ENCODE peak calls at places on chromosomes 2 and 18, in seven cellular contexts. One of them, this sample, is unnamed.

GRCh38 chr2:216220976-216221375 is 111.8 kb downstream of the XRCC5 start:
- DNase-seq in WERI-Rb-1: no peak
- DNase-seq in nephron progenitor cell: no peak
- DNase-seq in progenitor cell of endocrine pancreas: no peak
- DNase-seq in fibroblast of pulmonary artery: no peak
- DNase-seq in left lung: no peak
- DNase-seq in WTC11: no peak
- DNase-seq in this sample: no peak

GRCh38 chr18:8232791-8233190 is 376.4 kb upstream of the RAB12 start:
- DNase-seq in WERI-Rb-1: no peak
- DNase-seq in nephron progenitor cell: no peak
- DNase-seq in progenitor cell of endocrine pancreas: no peak
- DNase-seq in fibroblast of pulmonary artery: no peak
- DNase-seq in left lung: no peak
- DNase-seq in WTC11: no peak
- DNase-seq in this sample: no peak

GRCh38 chr2:181140414-181140813 is 160.0 kb downstream of the UBE2E3 start:
- DNase-seq in WERI-Rb-1: no peak
- DNase-seq in nephron progenitor cell: no peak
- DNase-seq in progenitor cell of endocrine pancreas: no peak
- DNase-seq in fibroblast of pulmonary artery: peak
- DNase-seq in left lung: no peak
- DNase-seq in WTC11: no peak
- DNase-seq in this sample: no peak

GRCh38 chr2:235247001-235247400 is 246.8 kb upstream of the AGAP1 start:
- DNase-seq in WERI-Rb-1: no peak
- DNase-seq in nephron progenitor cell: no peak
- DNase-seq in progenitor cell of endocrine pancreas: no peak
- DNase-seq in fibroblast of pulmonary artery: no peak
- DNase-seq in left lung: no peak
- DNase-seq in WTC11: no peak
- DNase-seq in this sample: no peak

GRCh38 chr2:203928849-203929248 is 7.7 kb upstream of the ICOS start:
- DNase-seq in WERI-Rb-1: no peak
- DNase-seq in nephron progenitor cell: no peak
- DNase-seq in progenitor cell of endocrine pancreas: no peak
- DNase-seq in fibroblast of pulmonary artery: peak
- DNase-seq in left lung: no peak
- DNase-seq in WTC11: no peak
- DNase-seq in this sample: no peak

GRCh38 chr2:84071050-84071449 is 388.0 kb downstream of the SUCLG1 start:
- DNase-seq in WERI-Rb-1: no peak
- DNase-seq in nephron progenitor cell: no peak
- DNase-seq in progenitor cell of endocrine pancreas: no peak
- DNase-seq in fibroblast of pulmonary artery: no peak
- DNase-seq in left lung: no peak
- DNase-seq in WTC11: no peak
- DNase-seq in this sample: no peak

GRCh38 chr2:11532434-11533055 is 1.3 kb upstream of the GREB1 start:
- DNase-seq in WERI-Rb-1: peak
- DNase-seq in nephron progenitor cell: no peak
- DNase-seq in progenitor cell of endocrine pancreas: no peak
- DNase-seq in fibroblast of pulmonary artery: peak
- DNase-seq in left lung: no peak
- DNase-seq in WTC11: no peak
- DNase-seq in this sample: no peak

GRCh38 chr18:34650121-34650545 is 60.0 kb upstream of the DTNA start:
- DNase-seq in WERI-Rb-1: no peak
- DNase-seq in nephron progenitor cell: no peak
- DNase-seq in progenitor cell of endocrine pancreas: no peak
- DNase-seq in fibroblast of pulmonary artery: peak
- DNase-seq in left lung: no peak
- DNase-seq in WTC11: no peak
- DNase-seq in this sample: no peak

GRCh38 chr2:126038901-126039300 is 617.1 kb upstream of the GYPC start:
- DNase-seq in WERI-Rb-1: no peak
- DNase-seq in nephron progenitor cell: no peak
- DNase-seq in progenitor cell of endocrine pancreas: no peak
- DNase-seq in fibroblast of pulmonary artery: no peak
- DNase-seq in left lung: no peak
- DNase-seq in WTC11: no peak
- DNase-seq in this sample: no peak

GRCh38 chr18:74310411-74310810 is 5.2 kb upstream of the C18orf63 start:
- DNase-seq in WERI-Rb-1: peak
- DNase-seq in nephron progenitor cell: no peak
- DNase-seq in progenitor cell of endocrine pancreas: no peak
- DNase-seq in fibroblast of pulmonary artery: peak
- DNase-seq in left lung: no peak
- DNase-seq in WTC11: no peak
- DNase-seq in this sample: no peak

GRCh38 chr2:120388222-120389035 is 42.5 kb downstream of the INHBB start:
- DNase-seq in WERI-Rb-1: no peak
- DNase-seq in nephron progenitor cell: no peak
- DNase-seq in progenitor cell of endocrine pancreas: no peak
- DNase-seq in fibroblast of pulmonary artery: no peak
- DNase-seq in left lung: peak
- DNase-seq in WTC11: peak
- DNase-seq in this sample: no peak

GRCh38 chr2:209817818-209818420 is 46.3 kb downstream of the UNC80 start:
- DNase-seq in WERI-Rb-1: no peak
- DNase-seq in nephron progenitor cell: no peak
- DNase-seq in progenitor cell of endocrine pancreas: no peak
- DNase-seq in fibroblast of pulmonary artery: no peak
- DNase-seq in left lung: no peak
- DNase-seq in WTC11: peak
- DNase-seq in this sample: no peak

GRCh38 chr2:74010087-74010541 is 25.4 kb downstream of the TET3 start:
- DNase-seq in WERI-Rb-1: peak
- DNase-seq in nephron progenitor cell: no peak
- DNase-seq in progenitor cell of endocrine pancreas: no peak
- DNase-seq in fibroblast of pulmonary artery: peak
- DNase-seq in left lung: no peak
- DNase-seq in WTC11: no peak
- DNase-seq in this sample: peak

GRCh38 chr18:79788096-79789085 is 9.3 kb upstream of the KCNG2 start:
- DNase-seq in WERI-Rb-1: no peak
- DNase-seq in nephron progenitor cell: peak
- DNase-seq in progenitor cell of endocrine pancreas: no peak
- DNase-seq in fibroblast of pulmonary artery: peak
- DNase-seq in left lung: no peak
- DNase-seq in WTC11: peak
- DNase-seq in this sample: no peak

GRCh38 chr2:20668470-20668869 is 1.5 kb downstream of the GDF7 start:
- DNase-seq in WERI-Rb-1: no peak
- DNase-seq in nephron progenitor cell: no peak
- DNase-seq in progenitor cell of endocrine pancreas: no peak
- DNase-seq in fibroblast of pulmonary artery: no peak
- DNase-seq in left lung: no peak
- DNase-seq in WTC11: no peak
- DNase-seq in this sample: no peak

GRCh38 chr2:186726938-186727337 is 33.1 kb downstream of the FAM171B start:
- DNase-seq in WERI-Rb-1: no peak
- DNase-seq in nephron progenitor cell: no peak
- DNase-seq in progenitor cell of endocrine pancreas: no peak
- DNase-seq in fibroblast of pulmonary artery: peak
- DNase-seq in left lung: no peak
- DNase-seq in WTC11: no peak
- DNase-seq in this sample: no peak

GRCh38 chr2:159879061-159879604 is 81.1 kb upstream of the CD302 start:
- DNase-seq in WERI-Rb-1: no peak
- DNase-seq in nephron progenitor cell: no peak
- DNase-seq in progenitor cell of endocrine pancreas: no peak
- DNase-seq in fibroblast of pulmonary artery: peak
- DNase-seq in left lung: no peak
- DNase-seq in WTC11: no peak
- DNase-seq in this sample: no peak

GRCh38 chr2:142877265-142877756 is at the start of gene KYNU:
- DNase-seq in WERI-Rb-1: no peak
- DNase-seq in nephron progenitor cell: no peak
- DNase-seq in progenitor cell of endocrine pancreas: no peak
- DNase-seq in fibroblast of pulmonary artery: peak
- DNase-seq in left lung: no peak
- DNase-seq in WTC11: no peak
- DNase-seq in this sample: peak

GRCh38 chr2:173354073-173354600 is 535 bp upstream of the CDCA7 start:
- DNase-seq in WERI-Rb-1: no peak
- DNase-seq in nephron progenitor cell: no peak
- DNase-seq in progenitor cell of endocrine pancreas: no peak
- DNase-seq in fibroblast of pulmonary artery: no peak
- DNase-seq in left lung: no peak
- DNase-seq in WTC11: no peak
- DNase-seq in this sample: no peak

GRCh38 chr2:217622205-217622621 is 380.6 kb downstream of the TNS1 start:
- DNase-seq in WERI-Rb-1: peak
- DNase-seq in nephron progenitor cell: peak
- DNase-seq in progenitor cell of endocrine pancreas: no peak
- DNase-seq in fibroblast of pulmonary artery: peak
- DNase-seq in left lung: no peak
- DNase-seq in WTC11: peak
- DNase-seq in this sample: no peak

GRCh38 chr2:138827426-138828054 is 47.4 kb upstream of the NXPH2 start:
- DNase-seq in WERI-Rb-1: peak
- DNase-seq in nephron progenitor cell: peak
- DNase-seq in progenitor cell of endocrine pancreas: no peak
- DNase-seq in fibroblast of pulmonary artery: peak
- DNase-seq in left lung: no peak
- DNase-seq in WTC11: no peak
- DNase-seq in this sample: peak

GRCh38 chr2:24543252-24543651 is 52.2 kb downstream of the NCOA1 start:
- DNase-seq in WERI-Rb-1: peak
- DNase-seq in nephron progenitor cell: no peak
- DNase-seq in progenitor cell of endocrine pancreas: no peak
- DNase-seq in fibroblast of pulmonary artery: no peak
- DNase-seq in left lung: no peak
- DNase-seq in WTC11: peak
- DNase-seq in this sample: no peak

GRCh38 chr2:186130678-186131511 is 355.2 kb upstream of the ZC3H15 start:
- DNase-seq in WERI-Rb-1: no peak
- DNase-seq in nephron progenitor cell: no peak
- DNase-seq in progenitor cell of endocrine pancreas: no peak
- DNase-seq in fibroblast of pulmonary artery: no peak
- DNase-seq in left lung: no peak
- DNase-seq in WTC11: no peak
- DNase-seq in this sample: no peak

GRCh38 chr18:60292186-60292585 is 80.4 kb downstream of the MC4R start:
- DNase-seq in WERI-Rb-1: no peak
- DNase-seq in nephron progenitor cell: no peak
- DNase-seq in progenitor cell of endocrine pancreas: no peak
- DNase-seq in fibroblast of pulmonary artery: no peak
- DNase-seq in left lung: no peak
- DNase-seq in WTC11: no peak
- DNase-seq in this sample: no peak

GRCh38 chr2:115384399-115384798 is 942.0 kb downstream of the DPP10 start:
- DNase-seq in WERI-Rb-1: no peak
- DNase-seq in nephron progenitor cell: no peak
- DNase-seq in progenitor cell of endocrine pancreas: no peak
- DNase-seq in fibroblast of pulmonary artery: no peak
- DNase-seq in left lung: no peak
- DNase-seq in WTC11: no peak
- DNase-seq in this sample: no peak

GRCh38 chr2:88019985-88020384 is 3.6 kb upstream of the RNU2-63P start:
- DNase-seq in WERI-Rb-1: no peak
- DNase-seq in nephron progenitor cell: no peak
- DNase-seq in progenitor cell of endocrine pancreas: no peak
- DNase-seq in fibroblast of pulmonary artery: no peak
- DNase-seq in left lung: no peak
- DNase-seq in WTC11: no peak
- DNase-seq in this sample: no peak

GRCh38 chr2:13652531-13653313 is 936.0 kb downstream of the TRIB2 start:
- DNase-seq in WERI-Rb-1: no peak
- DNase-seq in nephron progenitor cell: no peak
- DNase-seq in progenitor cell of endocrine pancreas: no peak
- DNase-seq in fibroblast of pulmonary artery: peak
- DNase-seq in left lung: no peak
- DNase-seq in WTC11: no peak
- DNase-seq in this sample: peak

GRCh38 chr18:55577812-55578539 is 10.0 kb downstream of the TCF4 start:
- DNase-seq in WERI-Rb-1: no peak
- DNase-seq in nephron progenitor cell: no peak
- DNase-seq in progenitor cell of endocrine pancreas: no peak
- DNase-seq in fibroblast of pulmonary artery: no peak
- DNase-seq in left lung: no peak
- DNase-seq in WTC11: no peak
- DNase-seq in this sample: no peak
- TF ChIP-seq CTCF in WERI-Rb-1: no peak
- TF ChIP-seq CTCF in nephron progenitor cell: no peak
- TF ChIP-seq CTCF in progenitor cell of endocrine pancreas: no peak
- TF ChIP-seq CTCF in fibroblast of pulmonary artery: no peak
- TF ChIP-seq CTCF in left lung: no peak
- TF ChIP-seq CTCF in WTC11: no peak
- TF ChIP-seq CTCF in this sample: no peak

GRCh38 chr2:207375207-207375875 is 154.4 kb upstream of the CREB1 start:
- DNase-seq in WERI-Rb-1: no peak
- DNase-seq in nephron progenitor cell: no peak
- DNase-seq in progenitor cell of endocrine pancreas: no peak
- DNase-seq in fibroblast of pulmonary artery: no peak
- DNase-seq in left lung: no peak
- DNase-seq in WTC11: no peak
- DNase-seq in this sample: no peak
- TF ChIP-seq CTCF in WERI-Rb-1: no peak
- TF ChIP-seq CTCF in nephron progenitor cell: no peak
- TF ChIP-seq CTCF in progenitor cell of endocrine pancreas: no peak
- TF ChIP-seq CTCF in fibroblast of pulmonary artery: no peak
- TF ChIP-seq CTCF in left lung: no peak
- TF ChIP-seq CTCF in WTC11: no peak
- TF ChIP-seq CTCF in this sample: no peak

DNA sequence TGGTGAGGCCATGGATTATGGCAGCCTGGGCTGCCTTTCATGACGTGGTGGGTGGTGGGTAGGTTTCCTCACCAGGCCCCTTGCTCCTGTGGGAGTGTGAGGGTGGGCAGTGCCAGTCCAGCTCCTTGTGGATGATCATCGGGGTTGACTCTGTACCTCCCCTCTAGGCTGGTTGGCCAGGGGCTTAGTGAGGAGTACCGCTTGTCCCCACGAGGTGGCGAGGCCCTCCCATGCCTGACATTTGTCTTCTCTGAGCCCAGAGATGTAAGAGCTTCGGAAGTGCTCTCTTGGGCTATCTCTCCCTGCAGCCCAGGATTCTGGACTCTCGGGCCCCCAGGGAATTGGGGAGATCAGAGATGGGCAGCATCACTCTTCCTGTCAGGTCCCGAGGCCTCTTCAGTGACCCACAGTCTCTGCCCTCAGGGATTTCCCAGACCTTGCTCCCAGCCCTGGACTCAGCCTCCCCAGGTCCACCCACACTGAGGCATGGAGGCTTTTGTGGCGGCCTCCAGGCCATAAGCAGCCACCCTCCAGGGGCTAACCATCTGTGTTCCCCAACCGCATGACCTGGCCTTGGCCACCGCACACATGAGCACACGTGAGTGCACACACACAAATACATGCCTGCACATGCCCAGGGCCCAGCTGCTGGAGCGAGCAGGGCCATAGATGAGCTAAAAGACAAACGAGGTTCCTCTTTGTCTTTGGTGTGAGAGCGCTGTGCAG is 6.5 kb downstream of the SPR start:
- DNase-seq in WERI-Rb-1: peak
- DNase-seq in nephron progenitor cell: peak
- DNase-seq in progenitor cell of endocrine pancreas: peak
- DNase-seq in fibroblast of pulmonary artery: peak
- DNase-seq in left lung: no peak
- DNase-seq in WTC11: peak
- DNase-seq in this sample: peak
- TF ChIP-seq CTCF in WERI-Rb-1: peak
- TF ChIP-seq CTCF in nephron progenitor cell: peak
- TF ChIP-seq CTCF in progenitor cell of endocrine pancreas: peak
- TF ChIP-seq CTCF in fibroblast of pulmonary artery: peak
- TF ChIP-seq CTCF in left lung: peak
- TF ChIP-seq CTCF in WTC11: peak
- TF ChIP-seq CTCF in this sample: peak

GRCh38 chr2:193695367-193695766 is 1500.6 kb upstream of the TMEFF2 start:
- DNase-seq in WERI-Rb-1: peak
- DNase-seq in nephron progenitor cell: no peak
- DNase-seq in progenitor cell of endocrine pancreas: no peak
- DNase-seq in fibroblast of pulmonary artery: peak
- DNase-seq in left lung: no peak
- DNase-seq in WTC11: no peak
- DNase-seq in this sample: peak
- TF ChIP-seq CTCF in WERI-Rb-1: peak
- TF ChIP-seq CTCF in nephron progenitor cell: peak
- TF ChIP-seq CTCF in progenitor cell of endocrine pancreas: peak
- TF ChIP-seq CTCF in fibroblast of pulmonary artery: peak
- TF ChIP-seq CTCF in left lung: no peak
- TF ChIP-seq CTCF in WTC11: peak
- TF ChIP-seq CTCF in this sample: peak

This sample was measured in Calu3.